ENCODE peak calls at places on chromosomes 5 and 9, in eight cellular contexts. Q is NCI-H2029; E is epithelial cell of esophagus; Y is stomach; X is astrocyte of the hippocampus; N is stimulated activated CD4-positive, alpha-beta T cell treated with anti-CD3 and anti-CD28 coated beads, Interleukin-4, amount 100 ng/mL, for 1 hour; T is NCI-H774; W is fibroblast of lung. O is an unnamed sample.

GRCh38 chr5:160843240-160843639 is 8.8 kb downstream of the ATP10B start:
- DNase-seq in Q (peak), E (no peak), Y (no peak), X (peak), N (no peak), T (peak), W (no peak), O (no peak)

GRCh38 chr9:136619742-136620440 is 42.8 kb upstream of the EGFL7 start:
- DNase-seq in Q (no peak), E (no peak), Y (peak), X (no peak), N (no peak), T (no peak), W (peak), O (no peak)

GRCh38 chr5:170302729-170303501 is 5.3 kb upstream of the LCP2 start:
- DNase-seq in Q (no peak), E (no peak), Y (no peak), X (no peak), N (peak), T (no peak), W (no peak), O (no peak)

GRCh38 chr9:27530915-27531762 is 1.5 kb upstream of the MOB3B start:
- DNase-seq in Q (no peak), E (no peak), Y (no peak), X (no peak), N (no peak), T (no peak), W (no peak), O (no peak)

GRCh38 chr5:96626956-96627355 is 35.2 kb upstream of the CAST start:
- DNase-seq in Q (no peak), E (peak), Y (no peak), X (peak), N (no peak), T (no peak), W (peak), O (no peak)

GRCh38 chr5:66122379-66123034 is 21.6 kb upstream of the SREK1 start:
- DNase-seq in Q (no peak), E (peak), Y (no peak), X (peak), N (no peak), T (no peak), W (peak), O (no peak)

GRCh38 chr5:172005708-172006377 is 595 bp downstream of the FBXW11 start:
- DNase-seq in Q (peak), E (peak), Y (peak), X (peak), N (peak), T (no peak), W (no peak), O (no peak)

GRCh38 chr9:103364753-103365152 is 369.6 kb downstream of the CYLC2 start:
- DNase-seq in Q (no peak), E (peak), Y (no peak), X (peak), N (no peak), T (no peak), W (no peak), O (no peak)

GRCh38 chr9:102867488-102867887 is 127.6 kb upstream of the CYLC2 start:
- DNase-seq in Q (no peak), E (peak), Y (no peak), X (peak), N (no peak), T (no peak), W (no peak), O (no peak)

GRCh38 chr9:72586388-72587160 is 65.2 kb downstream of the TMC1 start:
- DNase-seq in Q (peak), E (peak), Y (no peak), X (no peak), N (no peak), T (no peak), W (peak), O (no peak)

GRCh38 chr9:101566904-101567724 is 27.7 kb downstream of the PPP3R2 start:
- DNase-seq in Q (no peak), E (peak), Y (no peak), X (peak), N (peak), T (no peak), W (peak), O (no peak)

O was measured in GOT3.